ENCODE peak calls at places on chromosomes 7 and 10, in four cellular contexts. Z is foreskin fibroblast, X is SK-N-SH, N is astrocyte of the spinal cord. M is an unnamed sample.

GRCh38 chr10:97069576-97070362 is 116.0 kb downstream of the SLIT1 start:
- DNase-seq in X (no peak), N (peak), Z (no peak), M (no peak)

GRCh38 chr10:23442936-23443335 is 4.1 kb downstream of the OTUD1 start:
- DNase-seq in Z (no peak), X (no peak), N (peak), M (no peak)

GRCh38 chr7:35681630-35682029 is 13.3 kb downstream of the HERPUD2 start:
- DNase-seq in X (no peak), Z (no peak), N (no peak), M (no peak)

GRCh38 chr10:71234970-71235681 is 22.8 kb downstream of the UNC5B start:
- DNase-seq in X (peak), Z (peak), N (peak), M (no peak)

GRCh38 chr10:11869743-11870460 is 46.7 kb downstream of the PROSER2 start:
- DNase-seq in Z (no peak), X (peak), N (peak), M (peak)

GRCh38 chr7:17530249-17530648 is 231.8 kb downstream of the AHR start:
- DNase-seq in X (no peak), N (peak), Z (no peak), M (no peak)

GRCh38 chr7:84237533-84238173 is 43.1 kb upstream of the SEMA3A start:
- DNase-seq in X (no peak), Z (peak), N (peak), M (no peak)

GRCh38 chr10:89518876-89519842 is 16.2 kb downstream of the SLC16A12 start:
- DNase-seq in X (peak), N (peak), Z (peak), M (no peak)

GRCh38 chr10:36017141-36017540 is 375.0 kb upstream of the FZD8 start:
- DNase-seq in Z (no peak), X (no peak), N (no peak), M (no peak)

GRCh38 chr7:124796771-124797170 is 31.2 kb upstream of the GPR37 start:
- DNase-seq in N (no peak), X (no peak), Z (no peak), M (no peak)

GRCh38 chr10:69124558-69125121 is 662 bp downstream of the VPS26A start:
- DNase-seq in Z (peak), X (peak), N (peak), M (peak)

GRCh38 chr7:65339257-65339656 is 34.4 kb upstream of the ZNF92 start:
- DNase-seq in Z (no peak), N (no peak), X (no peak), M (no peak)

GRCh38 chr7:44309271-44310091 is 15.9 kb downstream of the CAMK2B start:
- DNase-seq in X (peak), Z (peak), N (peak), M (peak)

GRCh38 chr7:41792099-41792498 is 89.2 kb upstream of the INHBA start:
- DNase-seq in Z (peak), X (no peak), N (no peak), M (no peak)

GRCh38 chr7:39987641-39988347 is 37.7 kb downstream of the CDK13 start:
- DNase-seq in X (no peak), Z (no peak), N (no peak), M (no peak)

GRCh38 chr10:75350791-75351190 is 50.8 kb downstream of the ZNF503 start:
- DNase-seq in Z (no peak), X (no peak), N (peak), M (no peak)

GRCh38 chr10:72625276-72625607 is 637 bp downstream of the MICU1 start:
- DNase-seq in X (no peak), N (no peak), Z (no peak), M (no peak)

GRCh38 chr7:104096683-104097082 is 107.2 kb upstream of the RELN start:
- DNase-seq in N (no peak), Z (no peak), X (no peak), M (no peak)

GRCh38 chr7:143900230-143900766 is 1.7 kb downstream of the TCAF1 start:
- DNase-seq in X (no peak), Z (peak), N (peak), M (no peak)

GRCh38 chr7:100271716-100272537 is 35.6 kb upstream of the SPDYE3 start:
- DNase-seq in X (peak), Z (peak), N (peak), M (peak)

GRCh38 chr7:108239501-108240225 is 109.5 kb upstream of the LAMB4 start:
- DNase-seq in N (no peak), Z (no peak), X (no peak), M (no peak)

GRCh38 chr10:59622320-59622901 is 87.2 kb downstream of the SLC16A9 start:
- DNase-seq in Z (peak), N (peak), X (peak), M (no peak)

GRCh38 chr7:80335473-80336232 is 176.2 kb downstream of the GNAT3 start:
- DNase-seq in X (no peak), Z (no peak), N (no peak), M (no peak)

GRCh38 chr7:29139796-29140195 is 6.5 kb downstream of the CPVL start:
- DNase-seq in Z (no peak), X (no peak), N (no peak), M (no peak)

GRCh38 chr10:47359101-47359500 is 10.9 kb downstream of the RBP3 start:
- DNase-seq in N (no peak), Z (no peak), X (no peak), M (no peak)

GRCh38 chr7:132455306-132455705 is 121.0 kb downstream of the PLXNA4 start:
- DNase-seq in X (no peak), Z (no peak), N (no peak), M (no peak)

GRCh38 chr7:114835303-114835702 is 86.6 kb upstream of the MDFIC start:
- DNase-seq in X (no peak), N (no peak), Z (no peak), M (no peak)

GRCh38 chr7:91957236-91957635 is 16.6 kb downstream of the AKAP9 start:
- DNase-seq in X (no peak), N (no peak), Z (no peak), M (no peak)
- TF ChIP-seq CTCF in X (no peak), N (no peak), Z (no peak), M (no peak)

DNA sequence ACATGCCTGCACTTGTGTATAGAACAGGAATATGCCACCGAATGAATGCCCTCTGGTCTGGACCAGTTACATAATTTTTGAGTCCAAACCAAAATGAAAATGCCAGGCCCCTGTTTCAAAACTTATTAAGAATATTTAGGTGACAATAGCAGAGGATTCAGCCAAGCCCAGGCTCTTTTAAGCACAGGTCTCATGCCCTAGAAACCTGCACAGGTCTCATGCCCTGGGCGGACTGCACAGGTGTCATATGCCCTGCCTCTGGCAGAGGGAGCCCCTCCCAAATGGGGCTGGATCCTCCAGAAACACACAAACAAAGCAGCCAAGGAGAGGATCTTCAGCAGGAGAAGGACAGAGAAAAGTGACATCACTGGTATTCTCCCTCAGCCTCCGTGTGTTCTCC is 605.4 kb upstream of the NRP1 start:
- DNase-seq in N (no peak), X (no peak), Z (no peak), M (no peak)
- TF ChIP-seq CTCF in N (no peak), X (no peak), Z (no peak), M (no peak)

DNA sequence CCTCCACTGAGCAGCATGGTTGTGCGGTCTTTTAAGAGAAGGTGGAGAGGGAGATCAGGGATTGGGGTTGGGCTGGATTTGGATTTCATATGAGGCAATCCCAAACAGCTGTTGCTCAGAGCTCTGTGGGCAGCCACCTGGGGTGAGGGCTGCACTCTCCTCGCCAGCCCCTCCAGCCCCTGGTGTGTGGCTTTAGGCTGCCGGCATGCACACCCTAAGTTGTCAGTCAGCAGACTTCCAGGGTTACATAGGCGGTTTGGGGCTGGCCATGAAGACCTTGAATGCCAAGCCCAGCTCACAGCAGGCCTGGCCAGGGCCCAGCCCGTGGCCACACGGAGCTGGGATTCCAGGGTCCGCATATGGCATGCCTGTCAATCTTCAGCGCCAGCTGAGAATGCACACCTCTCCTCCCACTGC is 54.8 kb downstream of the ZMIZ1 start:
- DNase-seq in N (peak), X (no peak), Z (no peak), M (no peak)
- TF ChIP-seq CTCF in N (no peak), X (no peak), Z (no peak), M (no peak)

GRCh38 chr10:116122664-116123063 is 150.3 kb downstream of the GFRA1 start:
- DNase-seq in X (no peak), N (no peak), Z (no peak), M (no peak)

GRCh38 chr10:116118851-116119250 is 154.2 kb downstream of the GFRA1 start:
- DNase-seq in N (no peak), X (no peak), Z (no peak), M (no peak)

GRCh38 chr10:116122126-116122525 is 150.9 kb downstream of the GFRA1 start:
- DNase-seq in X (no peak), Z (no peak), N (no peak), M (no peak)

GRCh38 chr10:116124777-116125176 is 148.2 kb downstream of the GFRA1 start:
- DNase-seq in Z (no peak), N (no peak), X (no peak), M (no peak)

GRCh38 chr10:116120688-116121087 is 152.3 kb downstream of the GFRA1 start:
- DNase-seq in X (no peak), N (no peak), Z (no peak), M (no peak)
- TF ChIP-seq CTCF in X (peak), N (peak), Z (no peak), M (no peak)

GRCh38 chr10:80452688-80453391 is 1.3 kb upstream of the TSPAN14 start:
- DNase-seq in N (no peak), X (no peak), Z (no peak), M (no peak)

GRCh38 chr10:80452069-80452468 is 2.0 kb upstream of the TSPAN14 start:
- DNase-seq in X (no peak), Z (no peak), N (no peak), M (no peak)

GRCh38 chr10:80453715-80454525 is at the start of gene TSPAN14:
- DNase-seq in X (peak), Z (peak), N (peak), M (peak)

GRCh38 chr10:80454526-80455460 is 683 bp downstream of the TSPAN14 start:
- DNase-seq in N (no peak), Z (peak), X (peak), M (peak)

DNA sequence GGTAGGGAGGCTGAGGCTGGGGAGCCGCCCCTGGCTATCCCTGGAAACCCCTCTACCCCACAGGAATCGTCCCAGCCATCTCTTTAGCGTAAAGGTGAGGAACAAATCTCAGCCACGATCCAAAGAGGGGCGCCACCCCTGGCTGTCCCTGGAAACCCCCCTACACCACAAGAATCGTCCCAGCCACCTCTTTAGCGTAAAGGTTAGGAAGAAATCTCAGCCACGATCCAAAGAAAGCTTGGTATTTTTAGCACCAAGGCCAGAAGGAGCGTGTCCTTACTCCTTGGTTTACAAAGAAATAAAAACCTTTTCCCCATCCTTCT is 757 bp upstream of the TSPAN14 start:
- DNase-seq in X (no peak), Z (no peak), N (no peak), M (peak)
- TF ChIP-seq CTCF in X (peak), Z (no peak), N (no peak), M (no peak)

GRCh38 chr10:103985726-103986125 is 18.8 kb downstream of the SLK start:
- DNase-seq in N (no peak), X (no peak), Z (no peak), M (no peak)

GRCh38 chr10:103980246-103980906 is 13.4 kb downstream of the SLK start:
- DNase-seq in X (no peak), Z (no peak), N (no peak), M (no peak)

GRCh38 chr10:103983367-103983911 is 16.5 kb downstream of the SLK start:
- DNase-seq in N (no peak), X (no peak), Z (no peak), M (no peak)

GRCh38 chr10:103979530-103979929 is 12.6 kb downstream of the SLK start:
- DNase-seq in X (no peak), Z (no peak), N (no peak), M (no peak)

DNA sequence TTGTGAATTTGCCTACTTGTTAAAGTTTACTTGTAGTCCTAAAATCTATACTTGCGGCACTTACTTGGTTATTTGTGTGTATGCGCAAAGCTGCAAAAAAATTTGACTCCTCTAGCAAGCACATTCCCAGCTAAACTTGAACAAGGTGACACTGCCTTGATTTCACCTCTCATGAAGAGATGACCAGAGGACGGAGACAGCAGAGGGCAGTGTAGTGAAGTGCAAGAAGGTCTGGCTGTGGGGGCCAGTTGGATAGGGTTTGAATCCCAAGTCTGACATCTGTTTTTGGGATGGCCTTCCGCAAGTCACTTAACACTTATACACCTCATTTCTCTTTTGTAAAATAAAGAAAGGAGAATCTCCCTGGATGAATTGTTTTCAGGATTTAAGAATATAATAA is 15.7 kb downstream of the SLK start:
- DNase-seq in Z (no peak), N (no peak), X (peak), M (no peak)
- TF ChIP-seq CTCF in Z (peak), N (peak), X (peak), M (no peak)

M was measured in spleen.